ENCODE peak calls at places on chromosomes 2 and 18, in nine cellular contexts. One of them, this sample, is unnamed.

GRCh38 chr2:16927398-16927797 is 261.8 kb upstream of the CYRIA start:
- DNase-seq in ovary: no peak
- DNase-seq in IMR-90: no peak
- DNase-seq in small intestine: no peak
- DNase-seq in body of pancreas: no peak
- DNase-seq in A549: no peak
- DNase-seq in Peyer's patch: no peak
- DNase-seq in PC-3: no peak
- DNase-seq in stomach: no peak
- DNase-seq in this sample: no peak

GRCh38 chr2:59888015-59888414 is 665.4 kb downstream of the BCL11A start:
- DNase-seq in ovary: no peak
- DNase-seq in IMR-90: no peak
- DNase-seq in small intestine: peak
- DNase-seq in body of pancreas: no peak
- DNase-seq in A549: no peak
- DNase-seq in Peyer's patch: no peak
- DNase-seq in PC-3: no peak
- DNase-seq in stomach: no peak
- DNase-seq in this sample: no peak

GRCh38 chr2:240232961-240233890 is 92.8 kb upstream of the OTOS start:
- DNase-seq in ovary: peak
- DNase-seq in IMR-90: peak
- DNase-seq in small intestine: peak
- DNase-seq in body of pancreas: peak
- DNase-seq in A549: peak
- DNase-seq in Peyer's patch: peak
- DNase-seq in PC-3: peak
- DNase-seq in stomach: peak
- DNase-seq in this sample: no peak

GRCh38 chr18:50817898-50818250 is 1.9 kb downstream of the MRO start:
- DNase-seq in ovary: no peak
- DNase-seq in IMR-90: peak
- DNase-seq in small intestine: no peak
- DNase-seq in body of pancreas: no peak
- DNase-seq in A549: no peak
- DNase-seq in Peyer's patch: no peak
- DNase-seq in PC-3: no peak
- DNase-seq in stomach: no peak
- DNase-seq in this sample: no peak

GRCh38 chr18:64110692-64111480 is 38.0 kb downstream of the LINC00305 start:
- DNase-seq in ovary: no peak
- DNase-seq in IMR-90: no peak
- DNase-seq in small intestine: no peak
- DNase-seq in body of pancreas: no peak
- DNase-seq in A549: no peak
- DNase-seq in Peyer's patch: no peak
- DNase-seq in PC-3: no peak
- DNase-seq in stomach: no peak
- DNase-seq in this sample: no peak

GRCh38 chr2:127516031-127516430 is 10.3 kb downstream of the IWS1 start:
- DNase-seq in ovary: peak
- DNase-seq in IMR-90: peak
- DNase-seq in small intestine: no peak
- DNase-seq in body of pancreas: peak
- DNase-seq in A549: no peak
- DNase-seq in Peyer's patch: peak
- DNase-seq in PC-3: no peak
- DNase-seq in stomach: no peak
- DNase-seq in this sample: no peak

GRCh38 chr2:54499666-54500065 is 43.5 kb downstream of the SPTBN1 start:
- DNase-seq in ovary: peak
- DNase-seq in IMR-90: peak
- DNase-seq in small intestine: no peak
- DNase-seq in body of pancreas: no peak
- DNase-seq in A549: no peak
- DNase-seq in Peyer's patch: no peak
- DNase-seq in PC-3: no peak
- DNase-seq in stomach: no peak
- DNase-seq in this sample: no peak

GRCh38 chr18:79510731-79511141 is 115.0 kb downstream of the NFATC1 start:
- DNase-seq in ovary: peak
- DNase-seq in IMR-90: no peak
- DNase-seq in small intestine: no peak
- DNase-seq in body of pancreas: peak
- DNase-seq in A549: no peak
- DNase-seq in Peyer's patch: peak
- DNase-seq in PC-3: no peak
- DNase-seq in stomach: peak
- DNase-seq in this sample: no peak

GRCh38 chr2:139790807-139791206 is 1010.6 kb upstream of the NXPH2 start:
- DNase-seq in ovary: no peak
- DNase-seq in IMR-90: no peak
- DNase-seq in small intestine: peak
- DNase-seq in body of pancreas: no peak
- DNase-seq in A549: peak
- DNase-seq in Peyer's patch: no peak
- DNase-seq in PC-3: peak
- DNase-seq in stomach: no peak
- DNase-seq in this sample: no peak

GRCh38 chr2:178521304-178522150 is 41.3 kb downstream of the PLEKHA3 start:
- DNase-seq in ovary: no peak
- DNase-seq in IMR-90: no peak
- DNase-seq in small intestine: no peak
- DNase-seq in body of pancreas: no peak
- DNase-seq in A549: no peak
- DNase-seq in Peyer's patch: no peak
- DNase-seq in PC-3: no peak
- DNase-seq in stomach: no peak
- DNase-seq in this sample: no peak

DNA sequence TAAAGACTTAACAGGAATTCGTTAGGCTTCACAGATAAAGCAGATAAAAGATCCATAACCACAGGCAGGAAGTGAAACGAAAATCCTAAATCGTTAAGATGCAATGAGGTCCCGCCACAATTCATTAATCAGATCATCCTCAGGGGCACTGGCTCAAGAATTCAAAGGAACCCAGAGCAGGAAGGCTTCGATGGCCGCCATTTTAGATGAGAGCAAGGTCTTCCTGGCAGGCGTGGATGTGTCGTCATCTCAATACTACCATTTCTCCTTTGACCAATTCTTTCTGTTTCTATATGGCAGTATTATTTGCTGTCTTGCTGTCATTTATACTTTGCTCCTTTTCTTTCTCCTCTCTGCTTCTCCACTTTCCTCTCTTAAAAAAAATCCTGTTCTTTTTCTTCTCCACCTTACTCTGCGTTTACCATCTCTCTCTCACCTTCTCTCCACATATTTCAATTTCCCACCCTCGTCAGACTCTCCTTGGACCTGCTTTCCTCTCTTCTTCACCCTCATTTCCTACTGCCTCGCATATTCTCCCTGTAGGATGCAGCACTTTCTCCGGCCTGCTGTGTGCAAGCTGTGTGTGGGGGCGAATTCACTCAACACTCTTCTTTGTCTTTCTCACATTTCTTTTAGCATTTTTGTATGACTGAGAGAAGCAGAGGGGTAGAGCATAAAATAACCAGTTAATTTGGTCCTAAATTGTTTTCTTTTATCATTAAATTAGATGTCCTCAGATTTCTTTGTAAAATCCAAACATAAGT is 35.1 kb upstream of the LHCGR start:
- DNase-seq in ovary: no peak
- DNase-seq in IMR-90: no peak
- DNase-seq in small intestine: no peak
- DNase-seq in body of pancreas: no peak
- DNase-seq in A549: no peak
- DNase-seq in Peyer's patch: no peak
- DNase-seq in PC-3: no peak
- DNase-seq in stomach: no peak
- DNase-seq in this sample: no peak
- H3K27ac ChIP-seq in ovary: no peak
- H3K27ac ChIP-seq in IMR-90: no peak
- H3K27ac ChIP-seq in small intestine: no peak
- H3K27ac ChIP-seq in body of pancreas: no peak
- H3K27ac ChIP-seq in A549: no peak
- H3K27ac ChIP-seq in Peyer's patch: no peak
- H3K27ac ChIP-seq in PC-3: no peak
- H3K27ac ChIP-seq in stomach: no peak
- H3K27ac ChIP-seq in this sample: no peak

GRCh38 chr2:20072436-20073158 is 21.2 kb upstream of the LAPTM4A start:
- DNase-seq in ovary: no peak
- DNase-seq in IMR-90: no peak
- DNase-seq in small intestine: no peak
- DNase-seq in body of pancreas: no peak
- DNase-seq in A549: no peak
- DNase-seq in Peyer's patch: no peak
- DNase-seq in PC-3: no peak
- DNase-seq in stomach: no peak
- DNase-seq in this sample: peak

GRCh38 chr2:20074001-20074648 is 22.7 kb upstream of the LAPTM4A start:
- DNase-seq in ovary: no peak
- DNase-seq in IMR-90: no peak
- DNase-seq in small intestine: peak
- DNase-seq in body of pancreas: peak
- DNase-seq in A549: no peak
- DNase-seq in Peyer's patch: no peak
- DNase-seq in PC-3: no peak
- DNase-seq in stomach: peak
- DNase-seq in this sample: peak

GRCh38 chr2:20069756-20070155 is 18.3 kb upstream of the LAPTM4A start:
- DNase-seq in ovary: no peak
- DNase-seq in IMR-90: no peak
- DNase-seq in small intestine: no peak
- DNase-seq in body of pancreas: no peak
- DNase-seq in A549: no peak
- DNase-seq in Peyer's patch: no peak
- DNase-seq in PC-3: no peak
- DNase-seq in stomach: no peak
- DNase-seq in this sample: no peak

GRCh38 chr2:20073462-20073861 is 22.0 kb upstream of the LAPTM4A start:
- DNase-seq in ovary: no peak
- DNase-seq in IMR-90: peak
- DNase-seq in small intestine: no peak
- DNase-seq in body of pancreas: no peak
- DNase-seq in A549: no peak
- DNase-seq in Peyer's patch: no peak
- DNase-seq in PC-3: no peak
- DNase-seq in stomach: no peak
- DNase-seq in this sample: peak

DNA sequence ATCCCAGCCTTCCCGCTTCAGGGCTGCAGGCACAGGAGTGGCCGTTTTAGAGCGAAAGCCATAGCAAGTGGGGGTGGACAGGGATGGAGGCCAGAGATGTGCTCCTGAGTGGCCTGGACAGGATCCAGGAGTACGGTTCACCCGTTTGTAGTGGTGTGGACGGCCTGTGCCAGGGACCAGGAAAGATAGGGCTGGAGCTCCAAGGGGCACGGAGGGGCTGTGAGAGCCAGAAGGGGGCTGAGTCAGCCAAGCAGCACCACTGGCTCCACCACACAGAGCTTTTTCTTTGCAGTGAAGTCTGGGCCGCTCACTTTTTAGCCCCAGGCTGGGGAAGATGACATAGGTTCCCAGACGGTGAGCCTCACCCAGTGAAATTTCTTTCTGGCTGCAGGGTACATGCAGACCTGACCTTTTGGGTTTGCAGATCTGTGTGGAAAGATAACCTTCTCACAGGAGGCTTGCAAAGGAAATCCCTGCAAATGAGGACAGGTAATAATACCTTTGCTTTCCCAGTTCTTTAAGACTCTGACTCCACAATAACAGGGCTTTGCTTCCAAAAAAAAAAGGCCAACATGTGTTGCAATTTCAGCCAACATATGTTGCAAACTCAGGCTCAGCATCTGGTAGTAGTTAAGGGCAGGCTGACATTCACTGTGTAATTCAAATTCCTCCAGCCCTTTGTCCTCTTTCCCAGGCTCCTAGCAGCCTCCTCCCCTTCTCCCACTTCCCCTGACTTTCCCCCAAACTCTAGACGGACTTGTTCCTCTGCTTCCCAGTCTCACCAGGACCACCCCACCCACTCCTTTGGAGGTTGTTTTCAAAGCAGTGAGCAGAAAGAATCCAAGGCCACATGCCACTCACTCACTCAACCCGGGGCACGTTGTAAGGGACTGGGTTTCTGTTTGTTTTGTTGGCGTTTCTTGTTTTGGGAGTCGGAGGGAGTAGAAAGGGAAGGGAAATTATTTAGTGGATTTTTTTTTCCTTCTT is 20.3 kb upstream of the LAPTM4A start:
- DNase-seq in ovary: peak
- DNase-seq in IMR-90: peak
- DNase-seq in small intestine: no peak
- DNase-seq in body of pancreas: peak
- DNase-seq in A549: peak
- DNase-seq in Peyer's patch: no peak
- DNase-seq in PC-3: peak
- DNase-seq in stomach: no peak
- DNase-seq in this sample: peak
- H3K4me3 ChIP-seq in ovary: peak
- H3K4me3 ChIP-seq in IMR-90: peak
- H3K4me3 ChIP-seq in small intestine: no peak
- H3K4me3 ChIP-seq in body of pancreas: no peak
- H3K4me3 ChIP-seq in A549: no peak
- H3K4me3 ChIP-seq in Peyer's patch: no peak
- H3K4me3 ChIP-seq in PC-3: peak
- H3K4me3 ChIP-seq in stomach: no peak
- H3K4me3 ChIP-seq in this sample: no peak

DNA sequence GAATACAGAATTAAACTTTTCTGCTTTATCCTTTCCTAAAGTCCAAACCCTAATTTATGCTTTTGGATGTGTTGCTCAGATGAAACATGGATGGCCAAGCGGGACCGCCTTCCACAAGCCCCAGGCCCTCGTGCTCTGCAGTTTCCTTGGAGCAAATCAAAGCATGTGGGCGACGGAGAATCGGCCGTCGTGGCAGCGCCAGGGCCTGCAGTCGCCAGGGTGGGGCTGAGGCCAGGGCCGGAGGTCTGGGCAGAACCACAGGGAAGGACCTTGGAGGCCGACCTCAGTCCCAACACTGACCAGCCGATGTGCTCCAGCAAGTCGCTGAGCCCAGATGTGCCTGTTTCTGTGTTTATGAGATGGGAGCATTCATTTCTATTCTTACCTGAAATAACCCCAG is 108.1 kb downstream of the MBP start:
- DNase-seq in ovary: no peak
- DNase-seq in IMR-90: no peak
- DNase-seq in small intestine: no peak
- DNase-seq in body of pancreas: no peak
- DNase-seq in A549: no peak
- DNase-seq in Peyer's patch: no peak
- DNase-seq in PC-3: no peak
- DNase-seq in stomach: no peak
- DNase-seq in this sample: no peak
- H3K27ac ChIP-seq in ovary: no peak
- H3K27ac ChIP-seq in IMR-90: no peak
- H3K27ac ChIP-seq in small intestine: no peak
- H3K27ac ChIP-seq in body of pancreas: no peak
- H3K27ac ChIP-seq in A549: no peak
- H3K27ac ChIP-seq in Peyer's patch: no peak
- H3K27ac ChIP-seq in PC-3: no peak
- H3K27ac ChIP-seq in stomach: no peak
- H3K27ac ChIP-seq in this sample: no peak

GRCh38 chr2:52558265-52558664 is 1209.3 kb upstream of the CHAC2 start:
- DNase-seq in ovary: no peak
- DNase-seq in IMR-90: no peak
- DNase-seq in small intestine: no peak
- DNase-seq in body of pancreas: no peak
- DNase-seq in A549: no peak
- DNase-seq in Peyer's patch: no peak
- DNase-seq in PC-3: no peak
- DNase-seq in stomach: no peak
- DNase-seq in this sample: no peak
- H3K4me3 ChIP-seq in ovary: no peak
- H3K4me3 ChIP-seq in IMR-90: no peak
- H3K4me3 ChIP-seq in small intestine: no peak
- H3K4me3 ChIP-seq in body of pancreas: no peak
- H3K4me3 ChIP-seq in A549: no peak
- H3K4me3 ChIP-seq in Peyer's patch: no peak
- H3K4me3 ChIP-seq in PC-3: no peak
- H3K4me3 ChIP-seq in stomach: no peak
- H3K4me3 ChIP-seq in this sample: no peak

This sample was measured in vagina.